ENCODE peak calls at places on chromosomes 7 and 10, in four cellular contexts. Z is ovary, E is kidney epithelial cell, O is right lobe of liver. J is an unnamed sample.

GRCh38 chr10:123685260-123685659 is 19.1 kb downstream of the GPR26 start:
- DNase-seq in O (no peak), E (no peak), Z (no peak), J (no peak)

GRCh38 chr7:152330827-152331226 is 105.0 kb downstream of the KMT2C start:
- DNase-seq in E (no peak), Z (no peak), O (no peak), J (no peak)

GRCh38 chr7:4747013-4747412 is 28.4 kb upstream of the AP5Z1 start:
- DNase-seq in E (no peak), O (no peak), Z (no peak), J (no peak)

GRCh38 chr7:154546946-154547587 is 455.9 kb downstream of the PAXIP1 start:
- DNase-seq in E (no peak), Z (no peak), O (no peak), J (no peak)

GRCh38 chr7:88291401-88292173 is 15.1 kb downstream of the STEAP4 start:
- DNase-seq in O (no peak), E (no peak), Z (no peak), J (peak; percentile 29)

GRCh38 chr10:58662314-58662713 is 149.6 kb downstream of the BICC1 start:
- DNase-seq in O (no peak), Z (no peak), E (peak; percentile 87), J (no peak)

GRCh38 chr7:41164440-41164839 is 538.5 kb downstream of the INHBA start:
- DNase-seq in O (no peak), E (no peak), Z (no peak), J (no peak)

GRCh38 chr10:73591935-73592699 is 975 bp upstream of the USP54 start:
- DNase-seq in O (peak; percentile 81), E (peak; percentile 63), Z (peak; percentile 31), J (peak; percentile 72)

GRCh38 chr10:130128922-130129321 is 7.3 kb upstream of the GLRX3 start:
- DNase-seq in E (no peak), O (no peak), Z (no peak), J (no peak)

GRCh38 chr10:90884414-90884813 is 12.6 kb downstream of the RPP30 start:
- DNase-seq in Z (no peak), E (no peak), O (no peak), J (peak; percentile 9)

GRCh38 chr10:6299234-6299633 is 96.5 kb downstream of the PFKFB3 start:
- DNase-seq in Z (no peak), E (peak; percentile 89), O (peak; percentile 53), J (no peak)

GRCh38 chr7:112013262-112013661 is 192.9 kb downstream of the DOCK4 start:
- DNase-seq in E (no peak), O (no peak), Z (no peak), J (no peak)

GRCh38 chr7:120997902-120998301 is 9.4 kb downstream of the CPED1 start:
- DNase-seq in E (no peak), Z (no peak), O (no peak), J (no peak)

GRCh38 chr10:33099748-33100147 is 141.7 kb upstream of the ITGB1 start:
- DNase-seq in Z (no peak), O (no peak), E (no peak), J (no peak)

GRCh38 chr10:132196178-132197113 is 9.7 kb downstream of the DPYSL4 start:
- DNase-seq in O (peak; percentile 49), E (no peak), Z (no peak), J (no peak)